ENCODE peak calls at places on chromosomes 3 and 15, in six cellular contexts. T is uterus, J is lower lobe of right lung, K is endodermal cell, A is spleen, R is right lobe of liver. P is an unnamed sample. For H3K4me1, the result is how much of the 10 kb centered on the place peaks cover.

GRCh38 chr3:150090877-150091276 is 120.2 kb upstream of the PFN2 start:
- DNase-seq in K (no peak), R (no peak), J (no peak), T (no peak), A (no peak), P (no peak)

GRCh38 chr3:98560911-98561310 is 29.1 kb downstream of the GPR15 start:
- DNase-seq in T (no peak), K (no peak), A (no peak), R (no peak), J (no peak), P (no peak)

GRCh38 chr15:89129123-89129815 is 41.0 kb downstream of the ABHD2 start:
- DNase-seq in J (peak), A (peak), R (peak), K (peak), T (peak), P (no peak)

GRCh38 chr15:67181221-67181639 is 73.2 kb downstream of the AAGAB start:
- DNase-seq in T (no peak), J (no peak), A (no peak), K (peak), R (no peak), P (no peak)

GRCh38 chr3:6861331-6861988 is 545 bp downstream of the GRM7 start:
- DNase-seq in K (peak), T (no peak), J (no peak), A (no peak), R (no peak), P (no peak)

GRCh38 chr15:100759698-100760356 is 119.8 kb upstream of the ALDH1A3 start:
- DNase-seq in T (no peak), A (no peak), K (peak), J (no peak), R (no peak), P (peak)

GRCh38 chr15:52464478-52464877 is 64.2 kb downstream of the MYO5A start:
- DNase-seq in A (no peak), T (no peak), R (no peak), K (no peak), J (no peak), P (no peak)

GRCh38 chr15:62391565-62392262 is 226.6 kb upstream of the C2CD4B start:
- DNase-seq in T (peak), J (peak), K (peak), A (peak), R (peak), P (peak)

GRCh38 chr3:111210003-111210699 is 138.5 kb downstream of the NECTIN3 start:
- DNase-seq in J (no peak), T (no peak), K (no peak), R (no peak), A (no peak), P (no peak)

GRCh38 chr3:188294823-188295487 is 141.0 kb downstream of the LPP start:
- DNase-seq in T (no peak), R (no peak), J (no peak), K (no peak), A (no peak), P (no peak)
- H3K4me1 ChIP-seq in T (under half), R (half or more), J (half or more), K (under half), A (half or more), P (under half)

GRCh38 chr15:74133703-74134386 is 3.5 kb downstream of the ISLR2 start:
- DNase-seq in J (no peak), K (no peak), T (no peak), R (no peak), A (no peak), P (no peak)
- H3K4me1 ChIP-seq in J (under half), K (under half), T (under half), R (under half), A (half or more), P (under half)

GRCh38 chr3:123421353-123422174 is 27.3 kb downstream of the ADCY5 start:
- DNase-seq in R (peak), T (no peak), K (no peak), A (no peak), J (no peak), P (peak)

GRCh38 chr3:123423806-123424205 is 25.1 kb downstream of the ADCY5 start:
- DNase-seq in T (no peak), A (no peak), K (no peak), J (no peak), R (no peak), P (peak)

GRCh38 chr3:123424321-123424998 is 24.4 kb downstream of the ADCY5 start:
- DNase-seq in T (peak), K (no peak), A (no peak), J (no peak), R (peak), P (peak)

GRCh38 chr3:123422457-123422856 is 26.4 kb downstream of the ADCY5 start:
- DNase-seq in R (no peak), K (peak), J (no peak), A (no peak), T (no peak), P (peak)

GRCh38 chr3:123423026-123423425 is 25.9 kb downstream of the ADCY5 start:
- DNase-seq in J (no peak), A (no peak), R (peak), K (no peak), T (no peak), P (peak)
- H3K4me1 ChIP-seq in J (under half), A (half or more), R (under half), K (under half), T (under half), P (under half)

GRCh38 chr15:37115538-37115937 is 15.2 kb upstream of the MEIS2 start:
- DNase-seq in T (no peak), R (no peak), A (no peak), K (no peak), J (no peak), P (no peak)
- H3K4me1 ChIP-seq in T (under half), R (under half), A (under half), K (under half), J (under half), P (under half)

P was measured in aorta.